ENCODE peak calls at places on chromosomes 13 and 19, in six cellular contexts. E is endothelial cell, P is tibial artery, J is neural crest cell, U is adrenal gland, B is DND-41. C is an unnamed sample.

GRCh38 chr13:51559916-51560315 is 24.3 kb upstream of the WDFY2 start:
- DNase-seq in E (no peak), P (no peak), J (no peak), U (no peak), B (no peak), C (no peak)

GRCh38 chr13:67230774-67231480 is 791 bp upstream of the PCDH9 start:
- DNase-seq in E (peak), P (peak), J (peak), U (peak), B (peak), C (peak)

GRCh38 chr13:21039097-21039800 is 22.1 kb downstream of the LATS2 start:
- DNase-seq in E (no peak), P (peak), J (no peak), U (no peak), B (no peak), C (no peak)

GRCh38 chr19:33143897-33144405 is 12.0 kb downstream of the WDR88 start:
- DNase-seq in E (peak), P (peak), J (peak), U (peak), B (peak), C (peak)

GRCh38 chr13:95317037-95317989 is 16.1 kb upstream of the ABCC4 start:
- DNase-seq in E (no peak), P (no peak), J (no peak), U (no peak), B (no peak), C (no peak)

GRCh38 chr19:55265723-55266386 is 7.0 kb upstream of the PPP6R1 start:
- DNase-seq in E (no peak), P (no peak), J (no peak), U (no peak), B (no peak), C (no peak)

GRCh38 chr19:13033819-13034611 is 38.7 kb downstream of the NFIX start:
- DNase-seq in E (peak), P (peak), J (peak), U (peak), B (peak), C (peak)

GRCh38 chr13:44274838-44275237 is 98.8 kb upstream of the SERP2 start:
- DNase-seq in E (no peak), P (no peak), J (no peak), U (no peak), B (peak), C (peak)

GRCh38 chr13:79936368-79937136 is 404.4 kb downstream of the SPRY2 start:
- DNase-seq in E (no peak), P (peak), J (no peak), U (no peak), B (no peak), C (peak)

GRCh38 chr19:12229990-12230389 is 64.7 kb downstream of the ZNF44 start:
- DNase-seq in E (no peak), P (no peak), J (no peak), U (no peak), B (no peak), C (no peak)

GRCh38 chr19:1324792-1325567 is 39.3 kb downstream of the EFNA2 start:
- DNase-seq in E (peak), P (peak), J (no peak), U (peak), B (no peak), C (no peak)

GRCh38 chr13:79401259-79402071 is 4.6 kb downstream of the RBM26 start:
- DNase-seq in E (no peak), P (no peak), J (no peak), U (no peak), B (no peak), C (no peak)

GRCh38 chr13:94056362-94056990 is 423.0 kb downstream of the DCT start:
- DNase-seq in E (no peak), P (no peak), J (no peak), U (no peak), B (no peak), C (no peak)

GRCh38 chr13:98475521-98475920 is 101.4 kb downstream of the STK24 start:
- DNase-seq in E (peak), P (no peak), J (peak), U (peak), B (no peak), C (no peak)

GRCh38 chr19:51497666-51498065 is 3.9 kb downstream of the SIGLEC12 start:
- DNase-seq in E (no peak), P (no peak), J (no peak), U (no peak), B (no peak), C (no peak)

GRCh38 chr13:100544866-100545683 is 43.5 kb downstream of the GGACT start:
- DNase-seq in E (no peak), P (no peak), J (no peak), U (peak), B (no peak), C (no peak)

GRCh38 chr13:20209937-20210336 is 17.2 kb upstream of the GJB2 start:
- DNase-seq in E (no peak), P (no peak), J (no peak), U (no peak), B (no peak), C (no peak)

GRCh38 chr13:65499251-65499650 is 1730.9 kb downstream of the PCDH9 start:
- DNase-seq in E (no peak), P (no peak), J (no peak), U (no peak), B (no peak), C (no peak)

GRCh38 chr13:90105881-90106496 is 1241.5 kb upstream of the MIR17HG start:
- DNase-seq in E (no peak), P (no peak), J (no peak), U (no peak), B (no peak), C (no peak)

GRCh38 chr19:8216357-8216756 is 7.2 kb downstream of the CERS4 start:
- DNase-seq in E (no peak), P (no peak), J (no peak), U (no peak), B (no peak), C (no peak)

GRCh38 chr19:48858984-48859710 is 9.3 kb downstream of the PLEKHA4 start:
- DNase-seq in E (no peak), P (no peak), J (no peak), U (no peak), B (peak), C (no peak)

GRCh38 chr19:1884291-1884718 is 991 bp downstream of the ABHD17A start:
- DNase-seq in E (no peak), P (no peak), J (no peak), U (no peak), B (no peak), C (no peak)

GRCh38 chr13:28475916-28476725 is 18.8 kb downstream of the FLT1 start:
- DNase-seq in E (no peak), P (no peak), J (no peak), U (peak), B (no peak), C (peak)

GRCh38 chr13:105474983-105475382 is 1060.5 kb downstream of the EFNB2 start:
- DNase-seq in E (no peak), P (no peak), J (no peak), U (no peak), B (no peak), C (no peak)

GRCh38 chr13:91313103-91313502 is 34.4 kb upstream of the MIR17HG start:
- DNase-seq in E (peak), P (no peak), J (no peak), U (peak), B (peak), C (peak)

GRCh38 chr13:109743706-109744453 is 42.5 kb downstream of the IRS2 start:
- DNase-seq in E (peak), P (no peak), J (no peak), U (no peak), B (peak), C (peak)

GRCh38 chr13:67369895-67370660 is 139.9 kb upstream of the PCDH9 start:
- DNase-seq in E (no peak), P (no peak), J (no peak), U (no peak), B (no peak), C (peak)

GRCh38 chr19:13096968-13097330 is 5.7 kb downstream of the LYL1 start:
- DNase-seq in E (no peak), P (no peak), J (no peak), U (no peak), B (no peak), C (no peak)

GRCh38 chr13:44305845-44306244 is 67.8 kb upstream of the SERP2 start:
- DNase-seq in E (no peak), P (no peak), J (peak), U (no peak), B (peak), C (no peak)

GRCh38 chr13:41060723-41061074 is 610 bp upstream of the WBP4 start:
- DNase-seq in E (peak), P (peak), J (peak), U (peak), B (peak), C (peak)

GRCh38 chr19:19362075-19362474 is 41.4 kb downstream of the MAU2 start:
- DNase-seq in E (no peak), P (no peak), J (no peak), U (no peak), B (no peak), C (no peak)

GRCh38 chr19:14395710-14396338 is 14.6 kb downstream of the ADGRE5 start:
- DNase-seq in E (no peak), P (no peak), J (no peak), U (no peak), B (no peak), C (no peak)
- TF ChIP-seq CTCF in E (no peak), P (no peak), J (no peak), U (no peak), B (no peak), C (no peak)

DNA sequence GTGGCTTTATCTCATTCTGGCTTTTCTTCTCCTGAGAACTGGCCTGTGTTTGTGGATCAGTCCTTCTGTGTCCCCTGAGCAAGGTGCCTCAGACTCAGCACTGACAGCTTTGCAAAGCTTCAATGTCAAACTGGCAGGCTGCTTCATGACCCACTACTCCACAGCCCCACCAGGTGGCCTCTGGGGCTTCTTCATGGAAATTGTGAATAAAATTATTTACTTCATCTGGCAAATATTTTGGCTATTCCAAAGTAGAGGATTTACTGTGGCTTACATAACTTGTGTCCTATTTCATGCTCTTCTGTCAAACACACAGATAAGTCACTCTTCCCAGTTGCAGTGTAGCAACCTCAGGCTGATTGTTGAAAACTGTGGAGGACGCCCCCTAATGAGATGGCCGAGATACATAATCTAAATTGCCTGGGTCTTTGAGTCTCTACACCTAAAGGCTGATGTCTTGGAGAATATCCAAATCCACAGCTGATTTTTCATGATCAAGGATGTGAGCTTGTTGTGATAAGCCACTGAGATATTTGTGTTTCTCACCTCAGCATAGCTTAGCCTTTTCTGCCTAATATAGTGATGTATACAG is 721.9 kb upstream of the SLC10A2 start:
- DNase-seq in E (peak), P (no peak), J (no peak), U (peak), B (no peak), C (peak)
- TF ChIP-seq CTCF in E (peak), P (no peak), J (peak), U (no peak), B (peak), C (peak)

DNA sequence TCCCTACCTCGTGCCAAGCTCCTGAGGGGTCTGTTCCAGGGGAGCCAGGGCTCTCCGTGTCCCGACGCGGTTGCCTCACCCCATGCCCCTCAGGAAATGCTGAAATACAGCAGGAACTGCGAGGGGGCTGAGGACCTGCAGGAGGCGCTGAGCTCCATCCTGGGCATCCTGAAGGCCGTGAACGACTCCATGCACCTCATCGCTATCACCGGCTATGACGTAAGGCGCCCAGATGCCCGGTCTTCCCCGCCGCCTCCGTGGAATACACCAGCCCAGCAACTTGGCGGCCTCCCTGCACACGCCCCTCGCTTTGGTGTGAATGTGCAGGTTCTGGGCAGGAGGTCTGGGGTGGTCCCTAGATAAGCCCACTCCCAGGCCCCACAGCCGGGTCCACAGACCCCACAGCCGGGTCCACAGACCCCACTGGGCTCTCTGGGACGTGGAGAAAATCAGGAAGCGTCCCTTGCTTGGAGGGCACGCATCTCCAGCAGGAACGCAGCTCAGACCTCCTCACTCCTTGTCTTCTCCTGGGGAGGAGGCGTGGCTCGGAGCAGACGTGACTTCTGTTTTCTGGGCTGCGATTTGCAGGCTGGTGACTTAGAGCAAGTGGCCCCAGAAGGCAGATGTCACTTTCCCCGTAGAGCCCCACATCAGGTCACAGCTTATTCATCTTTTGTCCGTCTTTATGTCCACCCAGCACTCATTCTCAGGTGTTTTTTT is 19.4 kb upstream of the F7 start:
- DNase-seq in E (no peak), P (no peak), J (no peak), U (no peak), B (no peak), C (no peak)
- TF ChIP-seq CTCF in E (no peak), P (no peak), J (no peak), U (no peak), B (no peak), C (no peak)

GRCh38 chr19:41431426-41432386 is 4.5 kb upstream of the B3GNT8 start:
- DNase-seq in E (no peak), P (no peak), J (no peak), U (peak), B (no peak), C (peak)
- TF ChIP-seq CTCF in E (no peak), P (no peak), J (no peak), U (peak), B (peak), C (peak)

C was measured in hepatocyte.